ENCODE peak calls at places on chromosomes 5 and 9, in eight cellular contexts. Z, V, B, M, R, P, G and I are unnamed samples.

GRCh38 chr9:132769895-132770774 is 99.9 kb downstream of the GTF3C4 start:
- DNase-seq in R (no peak), B (peak; percentile 93), G (no peak), P (peak; percentile 52), Z (peak; percentile 73), M (peak; percentile 44), V (no peak), I (peak; percentile 72)

GRCh38 chr5:87300744-87301143 is 33.1 kb downstream of the RASA1 start:
- DNase-seq in R (peak; percentile 51), B (no peak), P (no peak), M (peak; percentile 73), V (peak; percentile 14), Z (no peak), G (no peak), I (no peak)

GRCh38 chr9:136143215-136144001 is 24.7 kb upstream of the TMEM250 start:
- DNase-seq in B (no peak), Z (no peak), M (no peak), V (peak; percentile 71), P (peak; percentile 59), R (no peak), G (peak; percentile 89), I (peak; percentile 71)

GRCh38 chr9:86909388-86909787 is 37.9 kb downstream of the GAS1 start:
- DNase-seq in G (no peak), M (no peak), P (no peak), R (peak; percentile 16), Z (no peak), B (no peak), V (no peak), I (no peak)

GRCh38 chr5:112951124-112951702 is 25.4 kb upstream of the DCP2 start:
- DNase-seq in G (no peak), B (no peak), M (no peak), V (no peak), R (no peak), Z (no peak), P (no peak), I (no peak)

GRCh38 chr9:137664676-137665075 is 45.9 kb downstream of the EHMT1 start:
- DNase-seq in B (no peak), M (peak; percentile 18), P (no peak), Z (no peak), R (no peak), G (no peak), V (no peak), I (no peak)

GRCh38 chr5:64767959-64768357 is 533 bp downstream of the SREK1IP1 start:
- DNase-seq in B (peak; percentile 70), R (no peak), G (peak; percentile 9), P (no peak), M (no peak), Z (no peak), V (no peak), I (peak; percentile 8)

GRCh38 chr5:4572297-4572696 is 567.8 kb upstream of the ADAMTS16 start:
- DNase-seq in Z (no peak), G (no peak), B (no peak), M (no peak), V (no peak), P (no peak), R (peak; percentile 13), I (no peak)

GRCh38 chr9:130286781-130287428 is 21.3 kb downstream of the HMCN2 start:
- DNase-seq in R (no peak), P (no peak), G (no peak), Z (no peak), V (no peak), M (no peak), B (peak; percentile 60), I (no peak)

GRCh38 chr9:114532561-114533237 is 27.4 kb upstream of the WHRN start:
- DNase-seq in R (no peak), G (no peak), M (no peak), Z (no peak), P (no peak), V (no peak), B (no peak), I (no peak)

GRCh38 chr9:81268048-81268447 is 421.3 kb downstream of the TLE1 start:
- DNase-seq in R (peak; percentile 22), G (no peak), B (no peak), V (no peak), Z (no peak), M (no peak), P (no peak), I (no peak)

GRCh38 chr5:78661691-78662090 is 13.1 kb upstream of the LHFPL2 start:
- DNase-seq in P (no peak), R (no peak), B (no peak), Z (no peak), V (no peak), G (no peak), M (no peak), I (no peak)

GRCh38 chr9:95854386-95855015 is 21.0 kb upstream of the ERCC6L2 start:
- DNase-seq in Z (no peak), V (no peak), G (no peak), P (no peak), R (peak; percentile 53), B (no peak), M (no peak), I (no peak)

GRCh38 chr9:22970434-22970975 is 523.9 kb downstream of the DMRTA1 start:
- DNase-seq in Z (no peak), M (no peak), R (no peak), B (no peak), V (no peak), P (no peak), G (no peak), I (no peak)

GRCh38 chr5:132156413-132156812 is 71.2 kb downstream of the P4HA2 start:
- DNase-seq in P (no peak), G (no peak), M (no peak), R (no peak), V (no peak), B (no peak), Z (no peak), I (no peak)

GRCh38 chr5:34959323-34959722 is 30.0 kb downstream of the DNAJC21 start:
- DNase-seq in R (peak; percentile 24), M (no peak), G (no peak), P (no peak), B (no peak), V (no peak), Z (no peak), I (no peak)

GRCh38 chr5:76482961-76483360 is 79.9 kb downstream of the IQGAP2 start:
- DNase-seq in V (no peak), Z (no peak), G (no peak), B (no peak), P (no peak), M (no peak), R (no peak), I (no peak)

GRCh38 chr9:133576591-133577462 is 32.4 kb downstream of the FAM163B start:
- DNase-seq in M (no peak), Z (no peak), P (no peak), G (no peak), V (no peak), B (no peak), R (no peak), I (no peak)

GRCh38 chr9:438961-439768 is 224.5 kb downstream of the DOCK8 start:
- DNase-seq in R (no peak), G (no peak), B (peak; percentile 64), P (no peak), V (no peak), Z (no peak), M (no peak), I (no peak)

GRCh38 chr5:54309751-54310432 is 481 bp downstream of the ARL15 start:
- DNase-seq in G (peak; percentile 28), R (no peak), M (peak; percentile 40), V (peak; percentile 28), P (peak; percentile 39), Z (peak; percentile 71), B (peak; percentile 92), I (peak; percentile 59)

GRCh38 chr9:85202596-85202995 is 533.1 kb downstream of the NTRK2 start:
- DNase-seq in B (no peak), M (no peak), P (no peak), V (no peak), Z (no peak), G (no peak), R (no peak), I (no peak)

GRCh38 chr9:87573841-87574342 is 76.2 kb downstream of the DAPK1 start:
- DNase-seq in G (no peak), R (no peak), V (no peak), P (no peak), B (no peak), Z (no peak), M (no peak), I (no peak)

GRCh38 chr5:9233712-9234111 is 312.2 kb downstream of the SEMA5A start:
- DNase-seq in R (peak; percentile 4), G (no peak), P (no peak), V (no peak), M (no peak), B (no peak), Z (no peak), I (no peak)

DNA sequence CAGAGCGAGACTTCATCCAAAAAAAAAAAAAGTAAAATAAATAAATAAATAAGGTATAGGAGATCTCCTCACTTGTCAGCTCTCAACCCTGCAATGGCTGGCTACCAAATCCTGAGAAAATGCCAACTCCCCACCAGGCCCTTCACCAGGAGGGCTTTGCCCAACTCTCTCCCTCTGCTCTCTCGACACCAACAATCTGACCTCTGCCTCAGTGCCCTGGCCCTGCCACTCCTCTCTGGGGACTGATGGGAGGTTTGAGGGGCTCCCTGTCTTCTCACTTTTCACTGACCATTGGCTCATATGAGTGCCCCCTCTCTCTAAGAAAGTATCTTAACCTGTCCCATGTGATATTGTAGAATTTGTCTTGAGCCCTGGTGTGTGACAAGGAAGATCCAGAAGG is 52.6 kb upstream of the SH3PXD2B start:
- DNase-seq in V (no peak), Z (peak; percentile 51), G (peak; percentile 3), B (peak; percentile 35), M (no peak), P (no peak), R (no peak), I (no peak)
- TF ChIP-seq CTCF in V (no peak), Z (no peak), G (no peak), B (no peak), M (no peak), P (no peak), R (no peak), I (no peak)

GRCh38 chr5:159163700-159164044 is 45.7 kb downstream of the RNF145 start:
- DNase-seq in V (no peak), B (no peak), M (no peak), R (no peak), P (no peak), Z (no peak), G (no peak), I (no peak)
- TF ChIP-seq CTCF in V (no peak), B (no peak), M (no peak), R (no peak), P (no peak), Z (no peak), G (no peak), I (no peak)

GRCh38 chr5:43110606-43111170 is 10.0 kb upstream of the ZNF131 start:
- DNase-seq in V (peak; percentile 23), M (peak; percentile 11), G (peak; percentile 24), P (peak; percentile 18), R (no peak), Z (no peak), B (no peak), I (peak; percentile 8)
- TF ChIP-seq CTCF in V (peak; percentile 62), M (no peak), G (peak; percentile 51), P (peak; percentile 52), R (peak; percentile 54), Z (peak; percentile 59), B (no peak), I (peak; percentile 32)

DNA sequence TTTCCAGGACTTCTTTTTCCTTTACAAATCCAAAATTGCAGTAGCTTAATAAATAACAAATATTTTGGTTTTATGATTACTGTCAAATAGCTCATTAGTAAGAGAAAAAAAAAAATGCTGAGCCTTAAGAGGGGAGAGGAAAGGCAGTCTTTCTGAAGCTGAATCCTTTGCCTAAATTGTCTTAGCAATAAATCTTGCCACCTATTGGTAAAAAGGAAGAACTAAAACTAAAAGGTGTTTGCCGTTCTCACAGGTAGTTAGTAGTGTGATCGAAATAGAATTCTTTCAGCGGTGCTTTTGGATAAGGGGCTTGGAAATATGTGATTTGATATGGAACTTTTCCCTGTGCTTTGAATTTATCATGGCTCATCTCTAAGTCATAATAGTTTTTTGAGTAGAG is 31.2 kb downstream of the PIK3R1 start:
- DNase-seq in G (no peak), B (no peak), P (no peak), Z (no peak), V (no peak), R (no peak), M (no peak), I (no peak)
- TF ChIP-seq CTCF in G (no peak), B (no peak), P (no peak), Z (peak; percentile 47), V (peak; percentile 12), R (no peak), M (peak; percentile 21), I (no peak)